ENCODE peak calls at places on chromosomes 11 and 22, in four cellular contexts. One of them, this sample, is unnamed.

GRCh38 chr22:39444247-39444800 is 12.5 kb upstream of the MGAT3 start:
- DNase-seq in EL: no peak
- DNase-seq in amniotic stem cell: no peak
- DNase-seq in HCT116: no peak
- DNase-seq in this sample: no peak

GRCh38 chr11:104148074-104148473 is 15.9 kb downstream of the PDGFD start:
- DNase-seq in EL: peak
- DNase-seq in amniotic stem cell: no peak
- DNase-seq in HCT116: no peak
- DNase-seq in this sample: no peak

GRCh38 chr22:47618180-47618579 is 855.7 kb downstream of the TBC1D22A start:
- DNase-seq in EL: no peak
- DNase-seq in amniotic stem cell: no peak
- DNase-seq in HCT116: no peak
- DNase-seq in this sample: no peak

GRCh38 chr22:24994070-24994763 is 41.7 kb downstream of the KIAA1671 start:
- DNase-seq in EL: peak
- DNase-seq in amniotic stem cell: no peak
- DNase-seq in HCT116: peak
- DNase-seq in this sample: no peak

GRCh38 chr11:6843670-6844069 is 1.8 kb upstream of the OR10A5 start:
- DNase-seq in EL: no peak
- DNase-seq in amniotic stem cell: no peak
- DNase-seq in HCT116: no peak
- DNase-seq in this sample: no peak

GRCh38 chr11:86869966-86870570 is 69.7 kb downstream of the PRSS23 start:
- DNase-seq in EL: peak
- DNase-seq in amniotic stem cell: peak
- DNase-seq in HCT116: peak
- DNase-seq in this sample: peak

GRCh38 chr11:126416542-126417090 is 61.1 kb downstream of the ST3GAL4 start:
- DNase-seq in EL: peak
- DNase-seq in amniotic stem cell: no peak
- DNase-seq in HCT116: no peak
- DNase-seq in this sample: no peak

GRCh38 chr11:1229471-1230120 is 6.7 kb downstream of the MUC5B start:
- DNase-seq in EL: no peak
- DNase-seq in amniotic stem cell: no peak
- DNase-seq in HCT116: no peak
- DNase-seq in this sample: no peak

GRCh38 chr22:46122511-46122971 is 27.8 kb upstream of the PPARA start:
- DNase-seq in EL: peak
- DNase-seq in amniotic stem cell: peak
- DNase-seq in HCT116: peak
- DNase-seq in this sample: no peak